ENCODE peak calls at places on chromosome 14, in five cellular contexts. V, U, M, E and Y are unnamed samples.
A peak's percentile ranks its signal among the peaks of the same experiment; 100 is the strongest.

GRCh38 chr14:62885451-62885850 is 159.8 kb downstream of the KCNH5 start:
- DNase-seq in V (no peak), U (no peak), M (no peak), E (no peak), Y (no peak)

GRCh38 chr14:68235011-68235410 is 415.4 kb downstream of the RAD51B start:
- DNase-seq in V (no peak), U (no peak), M (no peak), E (no peak), Y (no peak)

GRCh38 chr14:104386281-104386841 is 193.2 kb upstream of the C14orf180 start:
- DNase-seq in V (no peak), U (no peak), M (no peak), E (no peak), Y (peak; percentile 87)

GRCh38 chr14:75820761-75821160 is 159.7 kb downstream of the TTLL5 start:
- DNase-seq in V (no peak), U (no peak), M (no peak), E (no peak), Y (no peak)

GRCh38 chr14:27049611-27050172 is 451.9 kb upstream of the NOVA1 start:
- DNase-seq in V (no peak), U (no peak), M (no peak), E (no peak), Y (no peak)

GRCh38 chr14:74852922-74853530 is 22.9 kb downstream of the PROX2 start:
- DNase-seq in V (no peak), U (no peak), M (no peak), E (no peak), Y (no peak)

GRCh38 chr14:89255012-89255411 is 162.0 kb downstream of the FOXN3 start:
- DNase-seq in V (no peak), U (no peak), M (peak; percentile 35), E (no peak), Y (no peak)

GRCh38 chr14:89466460-89466859 is 49.4 kb upstream of the FOXN3 start:
- DNase-seq in V (no peak), U (peak; percentile 54), M (no peak), E (no peak), Y (no peak)

GRCh38 chr14:84937449-84937848 is 592.5 kb upstream of the FLRT2 start:
- DNase-seq in V (no peak), U (no peak), M (no peak), E (no peak), Y (no peak)

GRCh38 chr14:68783408-68784297 is 9.2 kb downstream of the ZFP36L1 start:
- DNase-seq in V (no peak), U (no peak), M (no peak), E (no peak), Y (peak; percentile 77)

GRCh38 chr14:64444984-64445845 is 20.1 kb upstream of the AKAP5 start:
- DNase-seq in V (no peak), U (peak; percentile 12), M (peak; percentile 64), E (peak; percentile 92), Y (no peak)

GRCh38 chr14:89619616-89620273 is 202.7 kb upstream of the FOXN3 start:
- DNase-seq in V (no peak), U (no peak), M (peak; percentile 27), E (no peak), Y (no peak)

GRCh38 chr14:104211242-104211641 is 72.9 kb downstream of the KIF26A start:
- DNase-seq in V (no peak), U (no peak), M (no peak), E (no peak), Y (no peak)

GRCh38 chr14:33369972-33370371 is 431.3 kb downstream of the NPAS3 start:
- DNase-seq in V (no peak), U (no peak), M (no peak), E (no peak), Y (no peak)

GRCh38 chr14:95784137-95784536 is 70.2 kb upstream of the TCL1A start:
- DNase-seq in V (peak; percentile 58), U (no peak), M (no peak), E (peak; percentile 25), Y (no peak)

GRCh38 chr14:51546603-51547258 is 105.0 kb upstream of the FRMD6 start:
- DNase-seq in V (no peak), U (no peak), M (no peak), E (peak; percentile 31), Y (no peak)